ENCODE peak calls at places on chromosome 6, in five cellular contexts. W is uterus; H is RWPE1; A is A549; U is CD4-positive, alpha-beta T cell. T is an unnamed sample.

GRCh38 chr6:112296122-112296521 is 41.8 kb upstream of the LAMA4 start:
- DNase-seq in W (no peak), H (peak; percentile 11), A (peak; percentile 14), U (no peak), T (no peak)

GRCh38 chr6:26157150-26157837 is 70.1 kb downstream of the HFE start:
- DNase-seq in W (peak; percentile 72), H (peak; percentile 34), A (peak; percentile 30), U (peak; percentile 76), T (no peak)

GRCh38 chr6:32941412-32941784 is 570 bp upstream of the HLA-DMB start:
- DNase-seq in W (no peak), H (no peak), A (no peak), U (no peak), T (no peak)

GRCh38 chr6:156313037-156313436 is 464.1 kb upstream of the ARID1B start:
- DNase-seq in W (no peak), H (no peak), A (no peak), U (no peak), T (no peak)

GRCh38 chr6:45477278-45477677 is 99.5 kb upstream of the SUPT3H start:
- DNase-seq in W (no peak), H (no peak), A (no peak), U (no peak), T (no peak)

GRCh38 chr6:53679446-53679933 is 13.9 kb upstream of the KLHL31 start:
- DNase-seq in W (no peak), H (peak; percentile 69), A (peak; percentile 52), U (no peak), T (no peak)

GRCh38 chr6:6781172-6781876 is 192.8 kb downstream of the LY86 start:
- DNase-seq in W (peak; percentile 61), H (peak; percentile 76), A (peak; percentile 15), U (no peak), T (no peak)

GRCh38 chr6:125732398-125732797 is 17.0 kb upstream of the HEY2 start:
- DNase-seq in W (no peak), H (no peak), A (no peak), U (no peak), T (no peak)

GRCh38 chr6:33207569-33208088 is 671 bp upstream of the RING1 start:
- DNase-seq in W (peak; percentile 60), H (peak; percentile 52), A (no peak), U (no peak), T (no peak)

GRCh38 chr6:34897708-34898107 is 8.7 kb downstream of the ANKS1A start:
- DNase-seq in W (no peak), H (no peak), A (no peak), U (no peak), T (no peak)

GRCh38 chr6:80182291-80182690 is 75.8 kb downstream of the BCKDHB start:
- DNase-seq in W (no peak), H (peak; percentile 72), A (no peak), U (no peak), T (no peak)

GRCh38 chr6:164227952-164228522 is 813.5 kb downstream of the QKI start:
- DNase-seq in W (no peak), H (no peak), A (no peak), U (no peak), T (no peak)

GRCh38 chr6:26309731-26310142 is 55.3 kb upstream of the BTN3A2 start:
- DNase-seq in W (no peak), H (no peak), A (no peak), U (no peak), T (no peak)

GRCh38 chr6:126534418-126534817 is 194.5 kb downstream of the CENPW start:
- DNase-seq in W (no peak), H (no peak), A (no peak), U (no peak), T (no peak)

GRCh38 chr6:34383651-34384304 is 8.7 kb downstream of the NUDT3 start:
- DNase-seq in W (no peak), H (no peak), A (no peak), U (no peak), T (no peak)

GRCh38 chr6:106547961-106548453 is 81.3 kb downstream of the RTN4IP1 start:
- DNase-seq in W (peak; percentile 26), H (peak; percentile 83), A (no peak), U (no peak), T (no peak)

GRCh38 chr6:2803731-2804429 is 37.8 kb downstream of the SERPINB1 start:
- DNase-seq in W (no peak), H (no peak), A (no peak), U (no peak), T (no peak)

DNA sequence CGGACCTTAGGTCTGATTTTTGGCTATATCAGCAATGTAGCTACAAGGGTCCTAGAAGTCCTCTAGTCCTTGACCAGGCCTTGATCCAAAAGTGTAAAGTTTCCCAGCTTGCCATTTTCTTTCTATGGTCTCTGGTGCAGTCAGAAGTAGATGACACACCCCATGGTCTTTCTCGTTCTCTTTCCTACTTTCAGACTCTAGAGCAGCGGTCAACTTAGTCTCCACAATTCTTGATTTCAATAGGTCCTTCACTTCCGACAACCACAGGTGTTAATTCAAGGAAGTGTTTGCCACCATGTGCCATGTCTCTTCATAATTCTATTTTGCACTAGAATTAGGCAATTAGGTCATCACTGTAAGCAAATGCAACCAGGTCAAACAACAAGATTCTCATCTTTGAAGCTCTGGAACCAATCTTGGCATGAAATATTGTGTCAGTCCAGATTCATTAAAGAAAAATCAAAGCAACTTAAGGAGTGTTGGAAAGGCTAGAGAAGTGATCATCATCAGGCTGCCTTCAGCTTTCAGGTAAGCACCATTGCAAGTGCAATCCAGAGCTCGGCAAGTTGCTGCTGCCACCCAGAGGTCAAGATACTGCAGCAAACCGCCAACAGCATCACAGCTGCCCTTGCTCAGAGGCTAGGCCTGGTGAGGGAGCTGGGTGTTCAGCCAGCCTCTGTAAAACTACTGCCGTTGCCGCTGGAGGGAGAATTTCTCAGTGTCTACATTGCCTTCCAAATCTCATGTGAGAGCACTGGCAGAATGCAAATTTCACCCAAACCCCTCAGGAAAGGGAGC is 5.6 kb upstream of the SYNE1 start:
- DNase-seq in W (peak; percentile 58), H (peak; percentile 38), A (peak; percentile 18), U (no peak), T (no peak)
- TF ChIP-seq CTCF in W (peak; percentile 59), H (peak; percentile 63), A (peak; percentile 60), U (no peak), T (peak; percentile 36)

DNA sequence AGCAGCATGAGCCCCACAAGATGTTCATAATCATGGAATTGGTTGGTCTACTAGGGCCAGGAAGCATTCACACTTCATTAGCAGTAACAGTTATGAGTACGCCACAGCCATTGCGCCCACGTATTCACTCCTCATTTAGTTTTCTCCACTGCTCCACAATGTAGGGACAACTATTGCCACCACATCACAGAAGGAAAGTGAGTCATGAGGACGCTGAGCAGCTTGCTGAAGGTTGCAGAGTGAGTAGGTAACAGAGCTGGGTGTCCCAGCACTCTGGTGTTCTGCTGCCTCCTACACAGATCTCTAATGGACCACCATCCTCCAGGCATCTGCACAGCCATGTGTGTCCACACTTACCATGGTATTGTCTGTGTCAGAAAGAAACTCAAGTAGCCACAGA is 103.8 kb downstream of the TTLL2 start:
- DNase-seq in W (no peak), H (no peak), A (no peak), U (no peak), T (no peak)
- H3K27ac ChIP-seq in W (no peak overlapping the region), H (no peak overlapping the region), A (no peak overlapping the region), U (no peak overlapping the region), T (no peak overlapping the region)

GRCh38 chr6:168150551-168151444 is 71.8 kb upstream of the FRMD1 start:
- DNase-seq in W (peak; percentile 30), H (no peak), A (no peak), U (no peak), T (no peak)
- TF ChIP-seq CTCF in W (peak; percentile 73), H (no peak), A (peak; percentile 66), U (no peak), T (peak; percentile 43)

DNA sequence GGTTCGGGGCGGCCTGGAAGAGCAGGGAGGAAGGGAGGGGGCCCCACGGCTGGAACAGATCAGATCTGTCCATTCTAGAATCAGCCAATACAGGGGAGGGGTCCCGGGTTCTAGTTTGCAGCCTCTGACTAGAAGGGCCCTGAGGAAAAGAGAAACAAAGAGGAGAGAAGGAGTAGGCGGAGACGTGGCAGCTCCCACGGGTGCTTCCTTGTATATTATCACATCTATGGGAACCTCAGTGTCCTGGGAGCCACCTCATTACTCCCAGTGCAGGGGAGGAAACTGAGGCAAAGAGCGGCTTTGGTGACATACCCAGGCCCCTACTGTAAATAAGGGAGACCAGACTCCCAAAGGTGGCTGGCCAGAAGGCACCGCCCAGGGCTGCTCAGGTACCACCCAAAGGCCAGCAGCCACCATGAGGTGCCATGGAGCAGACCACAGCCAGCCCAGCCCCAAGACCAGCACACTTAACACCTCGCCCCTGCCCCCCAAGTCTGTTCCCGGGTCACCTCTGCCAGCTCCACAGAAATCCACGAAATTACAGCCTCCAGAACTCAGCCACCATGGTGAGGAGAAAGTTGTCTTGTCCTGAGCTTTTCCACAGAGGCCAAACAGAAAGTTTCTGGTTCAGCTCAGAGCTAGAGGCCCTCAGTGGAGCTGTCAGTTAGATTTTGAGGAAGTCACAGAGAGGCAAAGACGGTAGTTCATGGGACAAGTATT is 2.1 kb downstream of the ZC3H12D start:
- DNase-seq in W (no peak), H (no peak), A (no peak), U (no peak), T (no peak)
- H3K27ac ChIP-seq in W (peak overlapping the region; percentile 62), H (no peak overlapping the region), A (no peak overlapping the region), U (peak overlapping the region; percentile 91), T (peak overlapping the region; percentile 76)

GRCh38 chr6:138382498-138383265 is 5.0 kb downstream of the SMIM28 start:
- DNase-seq in W (no peak), H (no peak), A (no peak), U (no peak), T (no peak)
- TF ChIP-seq CTCF in W (no peak), H (no peak), A (no peak), U (no peak), T (no peak)

GRCh38 chr6:13446371-13446770 is 41.0 kb downstream of the GFOD1 start:
- DNase-seq in W (no peak), H (no peak), A (no peak), U (no peak), T (no peak)

GRCh38 chr6:13447949-13448724 is 39.3 kb downstream of the GFOD1 start:
- DNase-seq in W (no peak), H (peak; percentile 26), A (no peak), U (no peak), T (no peak)

GRCh38 chr6:13444604-13445003 is 42.8 kb downstream of the GFOD1 start:
- DNase-seq in W (no peak), H (no peak), A (no peak), U (no peak), T (no peak)

GRCh38 chr6:13445005-13445743 is 42.2 kb downstream of the GFOD1 start:
- DNase-seq in W (peak; percentile 54), H (peak; percentile 82), A (no peak), U (peak; percentile 29), T (no peak)

GRCh38 chr6:13445744-13446115 is 41.7 kb downstream of the GFOD1 start:
- DNase-seq in W (no peak), H (no peak), A (no peak), U (no peak), T (no peak)
- H3K27ac ChIP-seq in W (peak overlapping the region; percentile 69), H (no peak overlapping the region), A (no peak overlapping the region), U (no peak overlapping the region), T (peak overlapping the region; percentile 86)

GRCh38 chr6:43355862-43356590 is 13.4 kb downstream of the ZNF318 start:
- DNase-seq in W (no peak), H (no peak), A (peak; percentile 7), U (no peak), T (no peak)
- TF ChIP-seq CTCF in W (no peak), H (no peak), A (peak; percentile 12), U (no peak), T (no peak)

DNA sequence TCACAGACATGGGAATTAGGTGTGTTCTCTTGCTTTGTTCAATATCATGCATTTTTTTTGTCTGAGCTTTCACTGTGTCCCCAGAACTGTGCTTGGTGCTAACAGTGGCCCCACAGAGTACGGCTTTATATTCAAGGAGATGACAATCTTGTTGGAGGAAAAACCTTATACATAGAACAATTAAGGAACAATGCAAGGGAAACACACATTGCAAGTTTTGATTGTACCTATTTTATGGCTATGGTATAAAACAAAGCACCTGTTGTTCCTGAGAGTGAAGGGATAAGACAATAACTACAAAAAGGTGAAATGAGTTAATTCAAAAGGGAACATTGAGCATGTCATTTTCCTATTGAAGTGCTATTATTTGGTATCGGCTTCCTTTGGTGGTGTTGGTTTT is 143.9 kb upstream of the ESR1 start:
- DNase-seq in W (no peak), H (no peak), A (no peak), U (no peak), T (no peak)
- H3K27ac ChIP-seq in W (peak overlapping the region; percentile 47), H (no peak overlapping the region), A (no peak overlapping the region), U (no peak overlapping the region), T (no peak overlapping the region)